ENCODE peak calls at places on chromosomes 2 and 18, in four cellular contexts. G is NCI-H460, L is HFF-Myc, C is K562. Q is an unnamed sample.

GRCh38 chr2:9228088-9228751 is 21.6 kb downstream of the ASAP2 start:
- DNase-seq in G (no peak), L (no peak), C (no peak), Q (no peak)

GRCh38 chr2:95354469-95354901 is 48.0 kb upstream of the FAHD2A start:
- DNase-seq in G (no peak), L (no peak), C (no peak), Q (no peak)

GRCh38 chr2:60554649-60555065 is 1.2 kb upstream of the BCL11A start:
- DNase-seq in G (no peak), L (no peak), C (peak), Q (no peak)

GRCh38 chr2:223692227-223692947 is 90.2 kb upstream of the SCG2 start:
- DNase-seq in G (peak), L (peak), C (no peak), Q (no peak)

GRCh38 chr2:6452702-6453481 is 412.8 kb downstream of the CMPK2 start:
- DNase-seq in G (peak), L (peak), C (no peak), Q (no peak)

GRCh38 chr2:197359859-197360258 is 49.3 kb upstream of the ANKRD44 start:
- DNase-seq in G (no peak), L (no peak), C (no peak), Q (no peak)

GRCh38 chr18:24397131-24397693 is 412 bp downstream of the OSBPL1A start:
- DNase-seq in G (peak), L (no peak), C (peak), Q (peak)

GRCh38 chr2:158745067-158745865 is 49.9 kb upstream of the DAPL1 start:
- DNase-seq in G (peak), L (no peak), C (no peak), Q (no peak)

GRCh38 chr2:72034353-72035095 is 113.1 kb downstream of the CYP26B1 start:
- DNase-seq in G (no peak), L (no peak), C (no peak), Q (no peak)

GRCh38 chr2:190528521-190529001 is 6.0 kb downstream of the NEMP2 start:
- DNase-seq in G (peak), L (no peak), C (no peak), Q (no peak)

GRCh38 chr2:114598329-114598728 is 155.9 kb downstream of the DPP10 start:
- DNase-seq in G (no peak), L (no peak), C (no peak), Q (no peak)

GRCh38 chr18:13256444-13257305 is 38.1 kb downstream of the LDLRAD4 start:
- DNase-seq in G (no peak), L (no peak), C (no peak), Q (no peak)

GRCh38 chr2:143974262-143974661 is 545.7 kb downstream of the ZEB2 start:
- DNase-seq in G (no peak), L (no peak), C (no peak), Q (no peak)

GRCh38 chr2:54081574-54081973 is 33.8 kb upstream of the ACYP2 start:
- DNase-seq in G (no peak), L (no peak), C (peak), Q (no peak)

GRCh38 chr2:235724964-235725603 is 231.2 kb downstream of the AGAP1 start:
- DNase-seq in G (no peak), L (peak), C (no peak), Q (peak)